ENCODE peak calls at places on chromosomes 4 and X, in nine cellular contexts. J is BJ; S is activated CD8-positive, alpha-beta T cell treated with anti-CD3 and anti-CD28 coated beads, Interleukin-2, amount 10 ng/mL, durations not matched to agents 7 days and 5 days; E is A172; K is left colon; N is left lung; F is H54; M is mammary epithelial cell; G is mucosa of descending colon. X is an unnamed sample.

GRCh38 chr4:91837608-91838029 is 466.1 kb upstream of the GRID2 start:
- DNase-seq in J (no peak), S (no peak), E (peak; percentile 86), K (no peak), N (no peak), F (no peak), M (peak; percentile 69), G (no peak), X (peak; percentile 67)

GRCh38 chr4:173334891-173335754 is 965 bp upstream of the HMGB2 start:
- DNase-seq in J (peak; percentile 41), S (peak; percentile 70), E (peak; percentile 86), K (peak; percentile 78), N (peak; percentile 89), F (peak; percentile 63), M (peak; percentile 86), G (peak; percentile 81), X (peak; percentile 79)

GRCh38 chr4:72390409-72390808 is 178.6 kb downstream of the ADAMTS3 start:
- DNase-seq in J (no peak), S (no peak), E (peak; percentile 3), K (no peak), N (no peak), F (no peak), M (peak; percentile 6), G (no peak), X (peak; percentile 52)

GRCh38 chr4:163558539-163559044 is 64.1 kb downstream of the TMA16 start:
- DNase-seq in J (no peak), S (no peak), E (no peak), K (no peak), N (no peak), F (no peak), M (peak; percentile 7), G (no peak), X (no peak)

GRCh38 chrX:14015294-14015693 is 14.4 kb downstream of the GEMIN8 start:
- DNase-seq in J (no peak), S (no peak), E (no peak), K (no peak), N (no peak), F (no peak), M (no peak), G (no peak), X (no peak)

GRCh38 chrX:24682739-24683432 is 10.8 kb upstream of the POLA1 start:
- DNase-seq in J (no peak), S (no peak), E (no peak), K (no peak), N (no peak), F (no peak), M (no peak), G (no peak), X (no peak)

GRCh38 chr4:123352966-123353365 is 43.6 kb upstream of the SPRY1 start:
- DNase-seq in J (no peak), S (no peak), E (no peak), K (no peak), N (no peak), F (no peak), M (no peak), G (no peak), X (no peak)

GRCh38 chr4:84498203-84499026 is 677 bp downstream of the NKX6-1 start:
- DNase-seq in J (no peak), S (no peak), E (peak; percentile 7), K (peak; percentile 25), N (peak; percentile 78), F (no peak), M (peak; percentile 24), G (peak; percentile 38), X (no peak)

GRCh38 chr4:25402521-25402920 is 25.5 kb downstream of the ANAPC4 start:
- DNase-seq in J (no peak), S (no peak), E (no peak), K (no peak), N (no peak), F (no peak), M (no peak), G (no peak), X (no peak)

GRCh38 chrX:10607233-10607632 is 13.2 kb downstream of the MID1 start:
- DNase-seq in J (no peak), S (no peak), E (no peak), K (no peak), N (no peak), F (no peak), M (no peak), G (no peak), X (no peak)

GRCh38 chr4:140931904-140932303 is 175.7 kb upstream of the TBC1D9 start:
- DNase-seq in J (no peak), S (no peak), E (no peak), K (no peak), N (no peak), F (no peak), M (no peak), G (no peak), X (no peak)